ENCODE peak calls at places on chromosomes 12 and 14, in four cellular contexts. H is spleen, D is heart left ventricle, U is breast epithelium. C is an unnamed sample.

GRCh38 chr12:79848321-79848720 is 86.6 kb downstream of the PPP1R12A start:
- DNase-seq in H (no peak), D (no peak), U (no peak), C (no peak)

GRCh38 chr12:12954361-12954760 is 2.4 kb upstream of the GPRC5D start:
- DNase-seq in H (no peak), D (no peak), U (no peak), C (no peak)

GRCh38 chr14:100871234-100872186 is 32.0 kb downstream of the RTL1 start:
- DNase-seq in H (peak), D (no peak), U (peak), C (no peak)

GRCh38 chr12:19223018-19223417 is 93.5 kb downstream of the PLEKHA5 start:
- DNase-seq in H (no peak), D (no peak), U (no peak), C (no peak)

GRCh38 chr14:98963610-98964009 is 308.4 kb downstream of the BCL11B start:
- DNase-seq in H (no peak), D (no peak), U (no peak), C (no peak)

GRCh38 chr14:55332654-55333570 is 61.7 kb downstream of the FBXO34 start:
- DNase-seq in H (no peak), D (no peak), U (no peak), C (no peak)

GRCh38 chr14:76968621-76969063 is 59.9 kb downstream of the IRF2BPL start:
- DNase-seq in H (no peak), D (no peak), U (no peak), C (no peak)

GRCh38 chr14:25516838-25517237 is 466.9 kb upstream of the STXBP6 start:
- DNase-seq in H (no peak), D (no peak), U (no peak), C (no peak)

GRCh38 chr12:3168775-3169221 is 91.6 kb downstream of the TSPAN9 start:
- DNase-seq in H (no peak), D (no peak), U (peak), C (no peak)

GRCh38 chr14:63179383-63179782 is 24.9 kb upstream of the RHOJ start:
- DNase-seq in H (no peak), D (no peak), U (no peak), C (no peak)

GRCh38 chr12:11688831-11689230 is 39.4 kb downstream of the ETV6 start:
- DNase-seq in H (no peak), D (no peak), U (no peak), C (no peak)

GRCh38 chr14:81953419-81953818 is 419.8 kb upstream of the SEL1L start:
- DNase-seq in H (no peak), D (no peak), U (no peak), C (no peak)

GRCh38 chr12:4301932-4302501 is 19.0 kb upstream of the TIGAR start:
- DNase-seq in H (no peak), D (no peak), U (no peak), C (no peak)

GRCh38 chr12:47267571-47267970 is 187.8 kb upstream of the AMIGO2 start:
- DNase-seq in H (no peak), D (no peak), U (no peak), C (no peak)

GRCh38 chr12:62736596-62736995 is 198.4 kb downstream of the PPM1H start:
- DNase-seq in H (no peak), D (no peak), U (no peak), C (no peak)

GRCh38 chr14:95165517-95165916 is 8.2 kb upstream of the DICER1 start:
- DNase-seq in H (no peak), D (no peak), U (no peak), C (no peak)

GRCh38 chr12:19799216-19799615 is 359.9 kb downstream of the AEBP2 start:
- DNase-seq in H (no peak), D (no peak), U (no peak), C (no peak)

GRCh38 chr14:62604524-62604923 is 440.7 kb downstream of the KCNH5 start:
- DNase-seq in H (no peak), D (no peak), U (no peak), C (no peak)

GRCh38 chr12:31574803-31575573 is 15.9 kb downstream of the DENND5B start:
- DNase-seq in H (no peak), D (no peak), U (no peak), C (no peak)

GRCh38 chr14:35631071-35631805 is 97.3 kb downstream of the INSM2 start:
- DNase-seq in H (no peak), D (no peak), U (no peak), C (no peak)

GRCh38 chr12:57461904-57462306 is 2.3 kb downstream of the GLI1 start:
- DNase-seq in H (no peak), D (no peak), U (no peak), C (no peak)

GRCh38 chr12:110637869-110638441 is 24.0 kb downstream of the TCTN1 start:
- DNase-seq in H (no peak), D (no peak), U (no peak), C (no peak)

GRCh38 chr12:27549801-27550652 is 26.0 kb downstream of the PPFIBP1 start:
- DNase-seq in H (no peak), D (peak), U (peak), C (no peak)

GRCh38 chr12:111788178-111788654 is 21.5 kb downstream of the ALDH2 start:
- DNase-seq in H (no peak), D (no peak), U (no peak), C (no peak)

GRCh38 chr12:48069253-48069652 is 36.6 kb downstream of the SENP1 start:
- DNase-seq in H (no peak), D (no peak), U (no peak), C (no peak)

GRCh38 chr14:63840981-63841380 is 11.8 kb upstream of the SYNE2 start:
- DNase-seq in H (peak), D (no peak), U (no peak), C (no peak)

GRCh38 chr12:127241056-127241830 is 1025.7 kb upstream of the TMEM132C start:
- DNase-seq in H (no peak), D (no peak), U (no peak), C (no peak)

GRCh38 chr14:105491366-105492006 is 440 bp downstream of the TEDC1 start:
- DNase-seq in H (peak), D (peak), U (no peak), C (peak)
- TF ChIP-seq POLR2A in H (no peak), D (no peak), U (no peak), C (no peak)

GRCh38 chr12:102010265-102010994 is 51.4 kb downstream of the WASHC3 start:
- DNase-seq in H (peak), D (no peak), U (no peak), C (peak)
- TF ChIP-seq POLR2A in H (no peak), D (no peak), U (no peak), C (peak)

GRCh38 chr12:56258068-56258819 is at the start of gene ANKRD52:
- DNase-seq in H (peak), D (peak), U (no peak), C (peak)
- TF ChIP-seq POLR2A in H (no peak), D (peak), U (no peak), C (peak)

GRCh38 chr14:94123296-94123695 is 6.1 kb downstream of the IFI27L2 start:
- DNase-seq in H (no peak), D (no peak), U (no peak), C (no peak)

GRCh38 chr14:94125659-94126418 is 3.6 kb downstream of the IFI27L2 start:
- DNase-seq in H (no peak), D (no peak), U (no peak), C (no peak)

GRCh38 chr14:94122438-94122837 is 7.0 kb downstream of the IFI27L2 start:
- DNase-seq in H (no peak), D (peak), U (no peak), C (no peak)

GRCh38 chr14:94124582-94125377 is 4.6 kb downstream of the IFI27L2 start:
- DNase-seq in H (no peak), D (no peak), U (no peak), C (no peak)

DNA sequence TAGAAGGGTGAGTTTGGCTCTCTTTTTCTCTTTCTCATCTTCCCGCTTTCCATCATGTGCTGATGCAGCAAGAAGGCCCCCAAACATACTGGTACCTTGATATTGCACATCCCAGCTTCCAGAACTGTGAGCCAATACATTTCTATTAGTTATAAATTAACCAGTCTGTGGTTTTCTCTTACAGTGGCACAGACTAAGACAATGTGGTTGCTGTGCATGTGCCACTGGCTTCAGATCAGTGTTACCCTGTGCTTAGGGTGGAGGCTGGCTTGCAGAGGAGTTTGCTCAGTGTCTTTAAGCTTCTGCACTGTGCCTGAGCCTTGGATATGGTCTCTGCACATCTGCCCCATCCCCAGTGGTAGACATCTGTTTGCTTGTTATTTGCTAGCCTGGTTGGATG is 5.5 kb downstream of the IFI27L2 start:
- DNase-seq in H (no peak), D (no peak), U (no peak), C (no peak)
- TF ChIP-seq POLR2A in H (no peak), D (no peak), U (no peak), C (no peak)

GRCh38 chr14:49971156-49972141 is 78.6 kb downstream of the ARF6 start:
- DNase-seq in H (no peak), D (no peak), U (no peak), C (peak)
- TF ChIP-seq POLR2A in H (peak), D (no peak), U (no peak), C (peak)

GRCh38 chr12:105534068-105534467 is 203.6 kb downstream of the C12orf75 start:
- DNase-seq in H (no peak), D (no peak), U (no peak), C (no peak)
- TF ChIP-seq POLR2A in H (no peak), D (no peak), U (no peak), C (no peak)

GRCh38 chr12:117684471-117684870 is 284.3 kb downstream of the KSR2 start:
- DNase-seq in H (no peak), D (no peak), U (no peak), C (no peak)

GRCh38 chr12:117689857-117690256 is 278.9 kb downstream of the KSR2 start:
- DNase-seq in H (no peak), D (no peak), U (no peak), C (no peak)

GRCh38 chr12:117685115-117685926 is 283.5 kb downstream of the KSR2 start:
- DNase-seq in H (no peak), D (no peak), U (no peak), C (no peak)

GRCh38 chr12:117686911-117687377 is 281.8 kb downstream of the KSR2 start:
- DNase-seq in H (no peak), D (no peak), U (no peak), C (no peak)

DNA sequence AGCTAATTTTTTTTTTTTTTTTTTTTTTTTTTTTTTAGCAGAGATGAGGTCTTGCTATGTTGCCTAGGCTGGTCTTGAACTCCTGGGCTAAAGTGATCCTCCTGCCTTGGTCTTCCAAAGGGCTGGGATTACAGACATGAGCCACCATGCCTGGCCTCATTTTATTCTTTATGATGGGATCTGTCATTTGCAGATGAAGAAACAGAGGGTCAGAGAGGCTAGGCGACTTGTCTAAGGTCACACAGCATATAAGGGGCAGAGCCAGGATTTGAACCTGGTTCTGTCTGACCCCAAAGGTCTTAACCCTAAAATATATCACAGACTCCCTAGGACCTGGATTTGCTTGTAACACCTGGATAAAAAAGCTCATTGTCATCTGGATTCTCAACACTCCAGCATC is 282.6 kb downstream of the KSR2 start:
- DNase-seq in H (no peak), D (no peak), U (no peak), C (no peak)
- TF ChIP-seq POLR2A in H (no peak), D (no peak), U (no peak), C (no peak)

GRCh38 chr12:65822732-65823480 is 1.4 kb upstream of the HMGA2 start:
- DNase-seq in H (no peak), D (peak), U (no peak), C (no peak)
- TF ChIP-seq POLR2A in H (no peak), D (no peak), U (no peak), C (no peak)

C was measured in GM12892.